ENCODE peak calls at places on chromosomes 11 and 22, in four cellular contexts. O, E, G and M are unnamed samples.

GRCh38 chr11:124977006-124977405 is 23.0 kb downstream of the CCDC15 start:
- DNase-seq in O (no peak), E (no peak), G (no peak), M (no peak)

GRCh38 chr11:107196732-107197131 is 178.5 kb upstream of the GUCY1A2 start:
- DNase-seq in E (no peak), G (no peak), O (no peak), M (no peak)

GRCh38 chr11:8773916-8774537 is 91.4 kb downstream of the RPL27A start:
- DNase-seq in O (no peak), G (no peak), E (no peak), M (no peak)

GRCh38 chr22:37965940-37966664 is 12.6 kb downstream of the POLR2F start:
- DNase-seq in G (no peak), E (no peak), O (no peak), M (no peak)

GRCh38 chr11:62664405-62665074 is 470 bp downstream of the C11orf98 start:
- DNase-seq in O (no peak), G (peak; percentile 51), E (no peak), M (no peak)

GRCh38 chr11:28049338-28050216 is 58.4 kb downstream of the KIF18A start:
- DNase-seq in E (no peak), G (peak; percentile 64), O (no peak), M (peak; percentile 20)

GRCh38 chr11:47215366-47215925 is 672 bp downstream of the DDB2 start:
- DNase-seq in E (no peak), O (no peak), G (no peak), M (no peak)

GRCh38 chr11:73221996-73222395 is 3.9 kb downstream of the P2RY2 start:
- DNase-seq in O (no peak), G (no peak), E (no peak), M (no peak)

GRCh38 chr22:35921777-35922176 is 106.8 kb downstream of the RBFOX2 start:
- DNase-seq in G (peak; percentile 51), O (no peak), E (peak; percentile 2), M (peak; percentile 61)

GRCh38 chr11:6629573-6629891 is 10.3 kb upstream of the TPP1 start:
- DNase-seq in E (no peak), G (no peak), O (no peak), M (no peak)

GRCh38 chr11:86151188-86152005 is 82.5 kb upstream of the PICALM start:
- DNase-seq in E (no peak), O (peak; percentile 32), G (no peak), M (no peak)

GRCh38 chr11:113457784-113458183 is 17.4 kb downstream of the DRD2 start:
- DNase-seq in E (no peak), O (no peak), G (no peak), M (no peak)

GRCh38 chr22:47484960-47485571 is 722.6 kb downstream of the TBC1D22A start:
- DNase-seq in G (no peak), O (no peak), E (no peak), M (no peak)

GRCh38 chr11:107567739-107568335 is 2.3 kb upstream of the ALKBH8 start:
- DNase-seq in E (no peak), G (no peak), O (no peak), M (no peak)

GRCh38 chr11:83007909-83008580 is 63.7 kb downstream of the RAB30 start:
- DNase-seq in E (no peak), O (no peak), G (no peak), M (no peak)

GRCh38 chr11:77198440-77198849 is 70.4 kb downstream of the MYO7A start:
- DNase-seq in O (no peak), G (no peak), E (peak; percentile 27), M (no peak)

GRCh38 chr11:65497141-65498041 is 1.5 kb upstream of the MALAT1 start:
- DNase-seq in O (peak; percentile 94), G (peak; percentile 87), E (peak; percentile 99), M (peak; percentile 95)

GRCh38 chr11:6635082-6635932 is 16.1 kb upstream of the TPP1 start:
- DNase-seq in E (no peak), O (peak; percentile 31), G (no peak), M (no peak)